ENCODE peak calls at places on chromosomes 2 and 18, in four cellular contexts. T is body of pancreas, B is pancreas, S is foreskin keratinocyte. W is an unnamed sample. For H3K27me3, the result is how much of the 10 kb centered on the place peaks cover.

GRCh38 chr18:63107171-63107850 is 212.3 kb downstream of the BCL2 start:
- DNase-seq in T (no peak), B (no peak), S (no peak), W (no peak)

GRCh38 chr2:32330136-32330535 is 26.7 kb upstream of the BIRC6 start:
- DNase-seq in T (no peak), B (no peak), S (no peak), W (no peak)

GRCh38 chr2:224883700-224884099 is 158.6 kb downstream of the DOCK10 start:
- DNase-seq in T (no peak), B (no peak), S (no peak), W (no peak)

GRCh38 chr2:177989029-177989885 is 83.3 kb downstream of the PDE11A start:
- DNase-seq in T (no peak), B (no peak), S (peak), W (no peak)

GRCh38 chr2:85831735-85832134 is 57.1 kb downstream of the ST3GAL5 start:
- DNase-seq in T (no peak), B (no peak), S (no peak), W (no peak)

GRCh38 chr18:9661564-9661963 is 46.5 kb upstream of the RAB31 start:
- DNase-seq in T (no peak), B (no peak), S (no peak), W (no peak)

GRCh38 chr18:79570266-79571201 is 109.1 kb upstream of the CTDP1 start:
- DNase-seq in T (no peak), B (peak), S (peak), W (no peak)

GRCh38 chr2:230642966-230643365 is 69.7 kb upstream of the CAB39 start:
- DNase-seq in T (no peak), B (no peak), S (no peak), W (no peak)

GRCh38 chr2:18149660-18150246 is 271.3 kb downstream of the KCNS3 start:
- DNase-seq in T (no peak), B (no peak), S (peak), W (peak)

GRCh38 chr2:1862881-1863280 is 118.6 kb upstream of the PXDN start:
- DNase-seq in T (no peak), B (no peak), S (no peak), W (no peak)

GRCh38 chr2:88116669-88117432 is 11.0 kb downstream of the FABP1 start:
- DNase-seq in T (no peak), B (no peak), S (no peak), W (no peak)

GRCh38 chr2:10303174-10303633 is 500 bp downstream of the HPCAL1 start:
- DNase-seq in T (no peak), B (no peak), S (peak), W (no peak)

GRCh38 chr2:183868153-183868552 is 730.2 kb upstream of the ZNF804A start:
- DNase-seq in T (no peak), B (no peak), S (peak), W (no peak)

GRCh38 chr2:86068098-86069047 is 37.3 kb downstream of the POLR1A start:
- DNase-seq in T (no peak), B (no peak), S (no peak), W (peak)

GRCh38 chr2:238776003-238776640 is 71.8 kb upstream of the TWIST2 start:
- DNase-seq in T (no peak), B (no peak), S (no peak), W (no peak)

GRCh38 chr2:98122524-98122923 is 35.6 kb downstream of the VWA3B start:
- DNase-seq in T (no peak), B (no peak), S (no peak), W (no peak)

GRCh38 chr2:78994789-78995188 is 30.7 kb upstream of the REG3G start:
- DNase-seq in T (peak), B (no peak), S (no peak), W (no peak)

GRCh38 chr2:143824796-143825195 is 695.1 kb downstream of the ZEB2 start:
- DNase-seq in T (no peak), B (no peak), S (no peak), W (no peak)

GRCh38 chr2:143823856-143824255 is 694.6 kb downstream of the ARHGAP15 start:
- DNase-seq in T (no peak), B (no peak), S (no peak), W (no peak)

GRCh38 chr2:143819190-143819735 is 690.0 kb downstream of the ARHGAP15 start:
- DNase-seq in T (no peak), B (no peak), S (no peak), W (no peak)

DNA sequence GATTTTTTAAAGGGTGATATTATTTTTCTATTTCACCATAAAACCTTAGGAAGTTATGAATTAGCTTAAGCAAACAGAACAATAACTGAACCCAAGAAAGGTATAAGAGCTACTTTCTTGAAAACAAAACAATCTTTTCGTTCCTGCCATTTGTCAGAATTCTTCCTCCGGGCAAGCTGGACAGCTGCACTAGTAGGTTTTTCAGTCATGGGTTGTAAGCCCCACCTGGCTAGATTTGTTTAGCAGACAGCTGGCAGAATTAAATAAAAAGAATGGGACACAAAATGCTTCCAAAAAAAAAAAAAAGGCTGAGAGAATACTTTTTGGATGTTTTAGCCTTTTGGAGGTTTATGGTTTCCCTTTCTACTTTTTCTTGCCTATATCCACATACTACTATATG is 694.1 kb downstream of the ARHGAP15 start:
- DNase-seq in T (no peak), B (no peak), S (no peak), W (no peak)
- H3K27me3 ChIP-seq in T (under half), B (under half), S (under half), W (under half)

GRCh38 chr2:206263959-206264603 is 10.4 kb upstream of the ZDBF2 start:
- DNase-seq in T (no peak), B (no peak), S (no peak), W (no peak)

GRCh38 chr2:206267567-206267966 is 6.9 kb upstream of the ZDBF2 start:
- DNase-seq in T (no peak), B (no peak), S (no peak), W (no peak)

GRCh38 chr2:206260427-206261012 is 13.9 kb upstream of the ZDBF2 start:
- DNase-seq in T (no peak), B (no peak), S (no peak), W (peak)

GRCh38 chr2:206271066-206271465 is 3.4 kb upstream of the ZDBF2 start:
- DNase-seq in T (no peak), B (no peak), S (no peak), W (no peak)

DNA sequence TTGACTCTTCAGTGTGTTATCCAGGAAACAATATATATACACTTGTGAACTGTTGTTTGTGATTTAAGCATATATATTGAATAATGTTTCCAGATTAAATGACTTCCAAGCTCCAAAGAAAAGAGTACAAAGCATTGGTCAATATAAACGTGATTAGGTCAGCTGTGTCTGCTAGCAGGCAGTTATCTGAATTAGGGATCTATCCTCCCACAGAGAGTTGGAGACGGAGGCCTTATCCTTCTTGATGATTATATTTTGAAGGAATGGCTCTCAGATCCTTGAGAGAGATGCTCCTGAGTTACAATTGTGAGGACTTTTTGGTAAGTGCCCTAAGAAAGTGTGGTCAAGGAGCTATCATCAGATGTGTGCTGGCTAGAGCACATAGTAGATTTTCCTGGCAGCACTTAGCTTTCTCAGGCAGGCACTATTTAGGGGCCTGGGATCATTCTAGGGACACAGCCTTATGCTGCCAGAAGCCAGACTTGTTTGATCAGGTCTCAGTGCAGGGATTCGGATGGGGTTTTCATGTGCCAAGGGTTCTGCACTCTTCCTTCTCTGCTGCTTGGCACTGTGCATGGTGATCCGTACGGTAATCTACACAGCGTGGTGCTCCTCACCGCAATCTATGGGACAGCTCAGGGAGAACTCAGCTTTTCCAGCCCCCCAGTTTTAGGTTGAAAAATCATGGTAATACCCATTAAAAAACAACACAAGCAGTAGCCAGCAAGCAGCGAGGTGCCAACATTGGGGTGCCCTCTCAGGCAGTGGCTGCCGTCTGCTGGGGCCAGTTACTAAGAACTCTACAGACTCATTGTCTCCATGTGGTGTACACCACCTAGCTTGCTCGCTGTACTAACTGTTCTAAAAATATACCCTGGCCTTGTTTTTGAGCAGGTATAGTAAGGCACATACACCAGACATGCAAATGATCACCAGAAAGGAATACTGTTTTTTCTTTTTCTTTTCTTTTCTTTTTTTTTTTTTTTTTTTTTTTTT is 8.0 kb upstream of the ZDBF2 start:
- DNase-seq in T (no peak), B (no peak), S (no peak), W (no peak)
- H3K27ac ChIP-seq in T (no peak), B (no peak), S (no peak), W (no peak)

GRCh38 chr2:108594982-108595464 is 60.8 kb downstream of the LIMS1 start:
- DNase-seq in T (peak), B (no peak), S (peak), W (no peak)
- H3K27me3 ChIP-seq in T (under half), B (under half), S (under half), W (under half)

DNA sequence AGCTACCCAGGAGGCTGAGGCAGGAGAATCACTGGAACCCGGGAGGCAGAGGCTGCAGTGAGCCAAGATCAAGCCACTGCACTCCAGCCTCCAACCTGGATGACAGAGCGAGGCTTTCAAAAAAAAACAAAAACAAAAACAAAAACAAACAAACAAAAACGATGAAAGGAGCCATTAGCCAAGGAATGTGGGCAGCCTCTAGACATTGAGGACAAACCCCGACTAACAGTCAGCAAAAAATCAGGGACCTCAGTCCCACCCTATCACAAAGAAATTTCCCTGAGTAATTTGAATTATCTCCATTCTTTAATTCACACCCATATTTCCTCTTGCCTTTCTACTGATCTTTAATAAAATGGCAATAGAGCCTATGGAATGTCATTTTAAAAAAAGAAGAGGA is 75.8 kb downstream of the MBD2 start:
- DNase-seq in T (no peak), B (no peak), S (no peak), W (no peak)
- H3K27ac ChIP-seq in T (no peak), B (no peak), S (peak), W (peak)

GRCh38 chr2:126212735-126213134 is 443.2 kb upstream of the GYPC start:
- DNase-seq in T (no peak), B (no peak), S (no peak), W (no peak)
- H3K27me3 ChIP-seq in T (under half), B (under half), S (under half), W (under half)

GRCh38 chr2:241161646-241162281 is 11.5 kb downstream of the PPP1R7 start:
- DNase-seq in T (peak), B (peak), S (peak), W (no peak)
- H3K27ac ChIP-seq in T (no peak), B (no peak), S (no peak), W (no peak)

GRCh38 chr2:29629495-29629894 is 291.9 kb downstream of the ALK start:
- DNase-seq in T (no peak), B (no peak), S (peak), W (no peak)

GRCh38 chr2:29627366-29627765 is 294.0 kb downstream of the ALK start:
- DNase-seq in T (no peak), B (no peak), S (peak), W (no peak)

GRCh38 chr2:29628078-29628765 is 293.2 kb downstream of the ALK start:
- DNase-seq in T (no peak), B (no peak), S (peak), W (no peak)

GRCh38 chr2:29632018-29632417 is 289.4 kb downstream of the ALK start:
- DNase-seq in T (no peak), B (no peak), S (peak), W (no peak)

GRCh38 chr2:29628882-29629281 is 292.5 kb downstream of the ALK start:
- DNase-seq in T (peak), B (peak), S (no peak), W (no peak)
- H3K27me3 ChIP-seq in T (under half), B (under half), S (under half), W (under half)

DNA sequence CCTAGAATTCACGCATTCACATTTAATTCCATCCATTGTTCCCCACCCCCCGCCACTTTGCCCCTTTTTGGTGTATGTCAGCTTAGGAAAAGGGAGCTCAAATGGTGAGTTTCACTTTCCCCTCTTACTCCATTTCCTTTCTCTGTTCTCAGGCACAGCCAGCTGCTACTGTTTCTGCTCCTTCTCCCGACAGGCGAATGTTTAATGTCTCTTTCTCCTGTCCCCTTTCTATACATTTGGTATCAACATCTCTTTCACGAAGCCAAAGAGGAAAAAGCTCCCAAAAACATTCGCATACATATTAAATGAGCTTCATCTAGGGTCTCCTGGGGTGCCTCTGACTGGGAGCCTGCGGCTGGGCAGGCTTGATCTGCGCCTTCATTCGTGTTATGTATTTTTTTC is 124.2 kb upstream of the SATB2 start:
- DNase-seq in T (no peak), B (no peak), S (no peak), W (no peak)
- H3K27ac ChIP-seq in T (no peak), B (no peak), S (no peak), W (no peak)

GRCh38 chr2:176178807-176179271 is 9.6 kb upstream of the HOXD1 start:
- DNase-seq in T (no peak), B (no peak), S (peak), W (no peak)

GRCh38 chr2:176178271-176178806 is 10.1 kb upstream of the HOXD1 start:
- DNase-seq in T (no peak), B (no peak), S (peak), W (no peak)

GRCh38 chr2:176175729-176176074 is 12.8 kb upstream of the HOXD1 start:
- DNase-seq in T (no peak), B (no peak), S (no peak), W (no peak)

GRCh38 chr2:176176233-176176632 is 12.2 kb upstream of the HOXD1 start:
- DNase-seq in T (no peak), B (no peak), S (no peak), W (no peak)

GRCh38 chr2:176177580-176178270 is 10.7 kb upstream of the HOXD1 start:
- DNase-seq in T (no peak), B (no peak), S (no peak), W (no peak)
- H3K27me3 ChIP-seq in T (under half), B (under half), S (half or more), W (half or more)